ENCODE peak calls at places on chromosomes 5 and 9, in five cellular contexts. One of them, this sample, is unnamed.
A peak's percentile ranks its signal among the peaks of the same experiment; 100 is the strongest.

GRCh38 chr9:137313326-137313920 is 11.4 kb upstream of the NRARP start:
- DNase-seq in fibroblast of the aortic adventitia: no peak
- DNase-seq in heart right ventricle: no peak
- DNase-seq in H7: peak; percentile 63
- DNase-seq in sigmoid colon: peak; percentile 36
- DNase-seq in this sample: no peak

GRCh38 chr9:72364679-72365524 is at the start of gene ZFAND5:
- DNase-seq in fibroblast of the aortic adventitia: peak; percentile 98
- DNase-seq in heart right ventricle: peak; percentile 98
- DNase-seq in H7: peak; percentile 97
- DNase-seq in sigmoid colon: peak; percentile 100
- DNase-seq in this sample: peak; percentile 97

GRCh38 chr5:180043381-180043780 is 28.2 kb downstream of the RNF130 start:
- DNase-seq in fibroblast of the aortic adventitia: no peak
- DNase-seq in heart right ventricle: no peak
- DNase-seq in H7: no peak
- DNase-seq in sigmoid colon: no peak
- DNase-seq in this sample: no peak

GRCh38 chr5:73564644-73565165 is 734 bp downstream of the ANKRA2 start:
- DNase-seq in fibroblast of the aortic adventitia: peak; percentile 30
- DNase-seq in heart right ventricle: no peak
- DNase-seq in H7: peak; percentile 17
- DNase-seq in sigmoid colon: no peak
- DNase-seq in this sample: no peak

GRCh38 chr9:73176450-73176875 is 24.8 kb downstream of the ANXA1 start:
- DNase-seq in fibroblast of the aortic adventitia: peak; percentile 48
- DNase-seq in heart right ventricle: no peak
- DNase-seq in H7: no peak
- DNase-seq in sigmoid colon: no peak
- DNase-seq in this sample: no peak

GRCh38 chr5:137367951-137368350 is 131.2 kb downstream of the SPOCK1 start:
- DNase-seq in fibroblast of the aortic adventitia: no peak
- DNase-seq in heart right ventricle: no peak
- DNase-seq in H7: no peak
- DNase-seq in sigmoid colon: no peak
- DNase-seq in this sample: no peak

GRCh38 chr5:143610946-143611345 is 201.0 kb upstream of the HMHB1 start:
- DNase-seq in fibroblast of the aortic adventitia: no peak
- DNase-seq in heart right ventricle: no peak
- DNase-seq in H7: no peak
- DNase-seq in sigmoid colon: no peak
- DNase-seq in this sample: no peak

GRCh38 chr5:116939641-116940040 is 365.0 kb upstream of the SEMA6A start:
- DNase-seq in fibroblast of the aortic adventitia: no peak
- DNase-seq in heart right ventricle: no peak
- DNase-seq in H7: no peak
- DNase-seq in sigmoid colon: no peak
- DNase-seq in this sample: peak; percentile 9

GRCh38 chr5:134406390-134406789 is 5.3 kb downstream of the CDKN2AIPNL start:
- DNase-seq in fibroblast of the aortic adventitia: no peak
- DNase-seq in heart right ventricle: no peak
- DNase-seq in H7: no peak
- DNase-seq in sigmoid colon: no peak
- DNase-seq in this sample: no peak

GRCh38 chr5:14146725-14147124 is 3.6 kb downstream of the TRIO start:
- DNase-seq in fibroblast of the aortic adventitia: no peak
- DNase-seq in heart right ventricle: no peak
- DNase-seq in H7: no peak
- DNase-seq in sigmoid colon: no peak
- DNase-seq in this sample: no peak

GRCh38 chr5:128537306-128537998 is 593 bp downstream of the FBN2 start:
- DNase-seq in fibroblast of the aortic adventitia: peak; percentile 56
- DNase-seq in heart right ventricle: peak; percentile 24
- DNase-seq in H7: peak; percentile 56
- DNase-seq in sigmoid colon: no peak
- DNase-seq in this sample: peak; percentile 34

GRCh38 chr5:132829742-132830435 is 558 bp downstream of the SHROOM1 start:
- DNase-seq in fibroblast of the aortic adventitia: peak; percentile 59
- DNase-seq in heart right ventricle: peak; percentile 78
- DNase-seq in H7: peak; percentile 94
- DNase-seq in sigmoid colon: peak; percentile 85
- DNase-seq in this sample: no peak

GRCh38 chr5:151130922-151131891 is 26.4 kb downstream of the ANXA6 start:
- DNase-seq in fibroblast of the aortic adventitia: no peak
- DNase-seq in heart right ventricle: no peak
- DNase-seq in H7: no peak
- DNase-seq in sigmoid colon: no peak
- DNase-seq in this sample: no peak

GRCh38 chr5:168899673-168900072 is 320.5 kb upstream of the PANK3 start:
- DNase-seq in fibroblast of the aortic adventitia: no peak
- DNase-seq in heart right ventricle: no peak
- DNase-seq in H7: no peak
- DNase-seq in sigmoid colon: no peak
- DNase-seq in this sample: no peak

GRCh38 chr5:169201597-169201996 is 99.3 kb downstream of the SLIT3 start:
- DNase-seq in fibroblast of the aortic adventitia: no peak
- DNase-seq in heart right ventricle: no peak
- DNase-seq in H7: no peak
- DNase-seq in sigmoid colon: no peak
- DNase-seq in this sample: no peak

GRCh38 chr9:34983209-34983608 is 6.3 kb upstream of the DNAJB5 start:
- DNase-seq in fibroblast of the aortic adventitia: no peak
- DNase-seq in heart right ventricle: no peak
- DNase-seq in H7: no peak
- DNase-seq in sigmoid colon: no peak
- DNase-seq in this sample: no peak

GRCh38 chr5:177116631-177117373 is 16.8 kb upstream of the NSD1 start:
- DNase-seq in fibroblast of the aortic adventitia: peak; percentile 81
- DNase-seq in heart right ventricle: peak; percentile 91
- DNase-seq in H7: peak; percentile 98
- DNase-seq in sigmoid colon: peak; percentile 96
- DNase-seq in this sample: no peak
- H3K4me3 ChIP-seq in fibroblast of the aortic adventitia: no peak overlapping the region
- H3K4me3 ChIP-seq in heart right ventricle: no peak overlapping the region
- H3K4me3 ChIP-seq in H7: peak overlapping the region; percentile 9
- H3K4me3 ChIP-seq in sigmoid colon: peak overlapping the region; percentile 42
- H3K4me3 ChIP-seq in this sample: peak overlapping the region; percentile 12

GRCh38 chr5:140344683-140345423 is 1.6 kb downstream of the HBEGF start:
- DNase-seq in fibroblast of the aortic adventitia: no peak
- DNase-seq in heart right ventricle: no peak
- DNase-seq in H7: peak; percentile 70
- DNase-seq in sigmoid colon: no peak
- DNase-seq in this sample: no peak
- H3K4me3 ChIP-seq in fibroblast of the aortic adventitia: peak overlapping the region; percentile 78
- H3K4me3 ChIP-seq in heart right ventricle: peak overlapping the region; percentile 95
- H3K4me3 ChIP-seq in H7: no peak overlapping the region
- H3K4me3 ChIP-seq in sigmoid colon: peak overlapping the region; percentile 78
- H3K4me3 ChIP-seq in this sample: peak overlapping the region; percentile 65

DNA sequence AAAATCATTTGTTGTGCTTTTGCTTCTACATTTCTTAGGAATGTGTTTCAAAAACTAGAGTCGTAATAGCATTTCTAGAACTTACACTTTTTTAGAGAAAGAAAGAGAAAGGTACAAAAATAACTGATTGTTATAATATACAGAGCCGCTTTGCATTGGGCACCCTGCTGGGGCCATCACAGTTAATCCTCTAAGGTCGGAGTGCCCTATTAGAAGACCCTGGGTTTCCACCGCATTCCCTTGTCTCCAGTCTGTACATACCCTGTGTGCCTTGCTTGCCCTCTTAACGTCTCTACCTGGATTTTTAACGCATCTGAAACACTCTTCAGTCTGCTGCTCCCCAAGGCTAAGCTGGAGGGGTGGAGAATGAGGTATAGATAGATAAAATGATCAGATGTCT is 1.3 kb downstream of the MARVELD2 start:
- DNase-seq in fibroblast of the aortic adventitia: no peak
- DNase-seq in heart right ventricle: no peak
- DNase-seq in H7: peak; percentile 52
- DNase-seq in sigmoid colon: no peak
- DNase-seq in this sample: no peak
- H3K4me3 ChIP-seq in fibroblast of the aortic adventitia: no peak overlapping the region
- H3K4me3 ChIP-seq in heart right ventricle: no peak overlapping the region
- H3K4me3 ChIP-seq in H7: peak overlapping the region; percentile 86
- H3K4me3 ChIP-seq in sigmoid colon: no peak overlapping the region
- H3K4me3 ChIP-seq in this sample: no peak overlapping the region

GRCh38 chr9:134395002-134395517 is 68.8 kb downstream of the RXRA start:
- DNase-seq in fibroblast of the aortic adventitia: no peak
- DNase-seq in heart right ventricle: no peak
- DNase-seq in H7: no peak
- DNase-seq in sigmoid colon: no peak
- DNase-seq in this sample: no peak

GRCh38 chr9:134395727-134396257 is 69.5 kb downstream of the RXRA start:
- DNase-seq in fibroblast of the aortic adventitia: no peak
- DNase-seq in heart right ventricle: no peak
- DNase-seq in H7: peak; percentile 65
- DNase-seq in sigmoid colon: no peak
- DNase-seq in this sample: no peak

GRCh38 chr9:134396825-134397224 is 70.6 kb downstream of the RXRA start:
- DNase-seq in fibroblast of the aortic adventitia: no peak
- DNase-seq in heart right ventricle: no peak
- DNase-seq in H7: peak; percentile 68
- DNase-seq in sigmoid colon: no peak
- DNase-seq in this sample: no peak

GRCh38 chr9:134398756-134399155 is 72.5 kb downstream of the RXRA start:
- DNase-seq in fibroblast of the aortic adventitia: no peak
- DNase-seq in heart right ventricle: no peak
- DNase-seq in H7: no peak
- DNase-seq in sigmoid colon: no peak
- DNase-seq in this sample: no peak

GRCh38 chr9:134396258-134396742 is 70.0 kb downstream of the RXRA start:
- DNase-seq in fibroblast of the aortic adventitia: no peak
- DNase-seq in heart right ventricle: peak; percentile 40
- DNase-seq in H7: peak; percentile 67
- DNase-seq in sigmoid colon: no peak
- DNase-seq in this sample: no peak
- H3K4me3 ChIP-seq in fibroblast of the aortic adventitia: no peak overlapping the region
- H3K4me3 ChIP-seq in heart right ventricle: no peak overlapping the region
- H3K4me3 ChIP-seq in H7: no peak overlapping the region
- H3K4me3 ChIP-seq in sigmoid colon: no peak overlapping the region
- H3K4me3 ChIP-seq in this sample: no peak overlapping the region

GRCh38 chr5:56479701-56480304 is 246.7 kb upstream of the ANKRD55 start:
- DNase-seq in fibroblast of the aortic adventitia: no peak
- DNase-seq in heart right ventricle: no peak
- DNase-seq in H7: no peak
- DNase-seq in sigmoid colon: no peak
- DNase-seq in this sample: no peak
- H3K4me3 ChIP-seq in fibroblast of the aortic adventitia: peak overlapping the region; percentile 66
- H3K4me3 ChIP-seq in heart right ventricle: no peak overlapping the region
- H3K4me3 ChIP-seq in H7: no peak overlapping the region
- H3K4me3 ChIP-seq in sigmoid colon: no peak overlapping the region
- H3K4me3 ChIP-seq in this sample: no peak overlapping the region

GRCh38 chr5:131268758-131269370 is 5.0 kb downstream of the CDC42SE2 start:
- DNase-seq in fibroblast of the aortic adventitia: peak; percentile 58
- DNase-seq in heart right ventricle: no peak
- DNase-seq in H7: no peak
- DNase-seq in sigmoid colon: no peak
- DNase-seq in this sample: no peak

GRCh38 chr5:131272365-131273123 is 8.7 kb downstream of the CDC42SE2 start:
- DNase-seq in fibroblast of the aortic adventitia: no peak
- DNase-seq in heart right ventricle: no peak
- DNase-seq in H7: no peak
- DNase-seq in sigmoid colon: no peak
- DNase-seq in this sample: no peak

GRCh38 chr5:131274341-131275063 is 10.6 kb downstream of the CDC42SE2 start:
- DNase-seq in fibroblast of the aortic adventitia: no peak
- DNase-seq in heart right ventricle: no peak
- DNase-seq in H7: no peak
- DNase-seq in sigmoid colon: no peak
- DNase-seq in this sample: no peak

GRCh38 chr5:131275996-131276535 is 12.2 kb downstream of the CDC42SE2 start:
- DNase-seq in fibroblast of the aortic adventitia: no peak
- DNase-seq in heart right ventricle: no peak
- DNase-seq in H7: no peak
- DNase-seq in sigmoid colon: no peak
- DNase-seq in this sample: no peak

GRCh38 chr5:131270809-131271208 is 7.0 kb downstream of the CDC42SE2 start:
- DNase-seq in fibroblast of the aortic adventitia: peak; percentile 44
- DNase-seq in heart right ventricle: no peak
- DNase-seq in H7: no peak
- DNase-seq in sigmoid colon: no peak
- DNase-seq in this sample: no peak
- H3K4me3 ChIP-seq in fibroblast of the aortic adventitia: no peak overlapping the region
- H3K4me3 ChIP-seq in heart right ventricle: no peak overlapping the region
- H3K4me3 ChIP-seq in H7: no peak overlapping the region
- H3K4me3 ChIP-seq in sigmoid colon: no peak overlapping the region
- H3K4me3 ChIP-seq in this sample: no peak overlapping the region

This sample was measured in skeletal muscle cell.